ENCODE peak calls at places on chromosomes 13 and 19, in five cellular contexts. U is endodermal cell, O is astrocyte of the spinal cord, K is ascending aorta, S is neural crest cell. W is an unnamed sample.

GRCh38 chr13:110953833-110954532 is 39.1 kb upstream of the ANKRD10 start:
- DNase-seq in K (no peak), U (no peak), O (no peak), S (no peak), W (peak; percentile 6)

GRCh38 chr13:20182231-20182846 is 10.4 kb downstream of the GJB2 start:
- DNase-seq in K (no peak), U (peak; percentile 82), S (peak; percentile 37), O (peak; percentile 72), W (peak; percentile 79)

GRCh38 chr19:15358918-15359317 is 20.7 kb downstream of the AKAP8 start:
- DNase-seq in O (no peak), U (no peak), K (no peak), S (no peak), W (no peak)

GRCh38 chr13:80716610-80717081 is 375.7 kb upstream of the SPRY2 start:
- DNase-seq in K (no peak), O (peak; percentile 37), U (no peak), S (no peak), W (no peak)

GRCh38 chr13:40664100-40665060 is 2.1 kb downstream of the FOXO1 start:
- DNase-seq in S (peak; percentile 34), K (peak; percentile 86), U (peak; percentile 82), O (peak; percentile 42), W (peak; percentile 61)

GRCh38 chr19:3365447-3366103 is 808 bp upstream of the NFIC start:
- DNase-seq in U (no peak), S (no peak), O (peak; percentile 13), K (peak; percentile 90), W (no peak)

GRCh38 chr13:98216135-98216565 is 39.1 kb upstream of the RNF113B start:
- DNase-seq in K (no peak), U (no peak), S (no peak), O (peak; percentile 94), W (no peak)

GRCh38 chr19:16327911-16328823 is 3.5 kb downstream of the KLF2 start:
- DNase-seq in U (no peak), K (peak; percentile 93), O (peak; percentile 38), S (no peak), W (no peak)

GRCh38 chr13:40168425-40169155 is 497.9 kb downstream of the FOXO1 start:
- DNase-seq in S (no peak), U (no peak), K (no peak), O (no peak), W (no peak)

GRCh38 chr13:72453161-72453560 is 274.3 kb downstream of the MZT1 start:
- DNase-seq in S (no peak), K (no peak), U (no peak), O (no peak), W (no peak)

GRCh38 chr13:91141619-91142061 is 205.8 kb upstream of the MIR17HG start:
- DNase-seq in U (no peak), O (no peak), K (no peak), S (no peak), W (no peak)

GRCh38 chr13:112442483-112443090 is 66.4 kb downstream of the SPACA7 start:
- DNase-seq in O (no peak), K (no peak), U (peak; percentile 36), S (no peak), W (no peak)

GRCh38 chr13:76853481-76853880 is 32.7 kb downstream of the KCTD12 start:
- DNase-seq in U (no peak), S (no peak), K (no peak), O (no peak), W (no peak)

GRCh38 chr19:5961969-5962945 is 15.7 kb downstream of the RANBP3 start:
- DNase-seq in S (no peak), U (no peak), O (peak; percentile 70), K (no peak), W (no peak)

GRCh38 chr19:50772408-50773311 is 2.4 kb downstream of the GPR32 start:
- DNase-seq in S (no peak), O (no peak), K (no peak), U (no peak), W (peak; percentile 50)

GRCh38 chr13:85995788-85996418 is 196.7 kb upstream of the SLITRK6 start:
- DNase-seq in O (no peak), S (no peak), U (no peak), K (no peak), W (no peak)

GRCh38 chr13:92390217-92390616 is 836.4 kb upstream of the GPC6 start:
- DNase-seq in K (no peak), O (no peak), S (no peak), U (no peak), W (no peak)

DNA sequence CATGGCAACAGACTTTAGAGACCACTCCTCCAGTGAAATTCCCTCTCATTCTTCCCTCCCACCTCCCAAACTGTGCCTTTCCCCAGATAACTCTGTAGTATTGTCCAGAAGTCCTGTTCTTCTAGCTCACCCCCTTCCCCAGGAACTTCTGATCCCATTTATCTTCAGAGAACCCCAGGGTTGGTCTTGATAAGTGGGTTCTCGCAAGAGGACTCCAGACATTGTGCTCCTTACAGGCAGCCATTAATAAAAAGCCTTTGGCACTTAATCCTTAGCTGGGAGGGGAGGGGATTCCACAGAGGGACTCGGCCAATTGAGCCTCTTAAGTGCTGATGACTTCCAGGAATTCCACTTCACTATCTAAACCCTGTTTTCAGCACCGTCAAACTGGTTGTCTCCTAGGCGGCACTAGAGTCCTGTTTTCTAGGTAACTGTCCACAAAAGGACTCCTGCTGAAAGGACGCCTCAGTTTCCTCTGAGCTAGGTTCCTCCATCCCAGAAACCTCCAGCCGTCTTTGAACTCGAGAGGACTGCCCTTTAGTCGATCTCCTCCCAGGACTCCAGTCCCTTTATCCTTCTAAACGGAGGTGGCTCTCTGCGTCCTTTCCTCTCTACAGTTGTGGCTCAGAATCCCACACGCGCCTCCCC is 2.0 kb downstream of the LTBP4 start:
- DNase-seq in K (no peak), U (no peak), S (no peak), O (no peak), W (no peak)
- TF ChIP-seq CTCF in K (no peak), U (no peak), S (no peak), O (no peak), W (no peak)

DNA sequence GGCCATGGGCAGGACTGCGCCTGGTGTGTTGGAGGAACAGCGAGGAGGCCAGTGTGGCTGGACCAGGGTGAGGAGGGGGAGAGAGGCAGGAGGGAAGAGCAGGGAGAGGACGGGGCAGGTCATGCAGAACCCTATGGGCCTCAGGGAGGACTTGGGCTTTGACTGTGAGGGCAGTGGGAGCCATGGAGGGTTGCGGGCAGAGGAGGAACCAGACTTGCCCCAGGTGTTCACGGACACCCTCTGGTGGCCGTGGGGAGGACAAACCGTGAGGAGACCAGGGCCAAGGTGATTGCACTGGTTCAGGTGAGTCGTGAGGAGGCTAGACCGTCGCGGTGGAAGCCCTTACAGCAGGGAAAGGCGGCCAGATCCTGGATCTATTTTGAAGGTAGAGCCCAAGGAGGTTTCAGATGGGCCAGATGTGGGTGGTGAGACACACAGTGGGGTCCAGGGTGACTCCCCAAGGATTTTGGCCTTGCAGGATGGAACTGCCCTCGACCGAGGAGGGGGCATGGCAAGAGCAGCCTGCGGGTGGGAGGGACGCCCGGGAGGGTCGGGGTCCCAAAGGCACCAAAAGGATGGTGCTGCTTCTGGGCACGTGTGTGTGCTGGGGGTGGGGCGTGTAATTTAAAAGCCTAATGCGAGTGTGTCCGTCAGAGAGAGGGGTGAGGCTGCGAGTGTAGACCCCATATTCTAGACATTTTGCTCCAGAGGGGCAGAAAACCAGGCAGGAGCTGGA is 2.7 kb upstream of the REXO1 start:
- DNase-seq in O (no peak), S (no peak), U (peak; percentile 66), K (no peak), W (no peak)
- TF ChIP-seq CTCF in O (no peak), S (no peak), U (peak; percentile 66), K (no peak), W (peak; percentile 0)

DNA sequence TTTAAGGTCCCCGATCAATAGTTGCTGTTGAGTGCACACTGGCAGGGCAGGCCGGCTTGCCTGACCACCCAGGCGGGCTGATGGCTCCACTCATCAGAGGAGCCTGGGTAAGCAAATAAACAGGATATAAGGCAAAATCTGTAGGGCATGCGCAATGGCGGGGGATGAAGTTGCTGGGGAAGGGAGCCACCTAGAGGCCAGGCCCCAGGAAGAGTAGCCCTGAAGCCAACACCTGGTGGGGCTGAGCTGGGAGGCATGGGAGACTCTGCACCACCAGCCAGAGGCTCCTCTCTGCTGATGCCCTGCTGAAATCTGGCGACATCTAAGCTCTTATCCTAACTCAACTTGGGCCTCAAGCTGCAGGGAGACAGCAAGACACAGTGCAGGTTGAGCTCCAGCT is 324.3 kb downstream of the ZNF536 start:
- DNase-seq in S (peak; percentile 38), U (peak; percentile 95), K (no peak), O (no peak), W (no peak)
- TF ChIP-seq CTCF in S (peak; percentile 57), U (peak; percentile 90), K (no peak), O (peak; percentile 40), W (no peak)

GRCh38 chr13:60332682-60333081 is 64.3 kb upstream of the TDRD3 start:
- DNase-seq in S (no peak), K (no peak), O (no peak), U (no peak), W (no peak)

GRCh38 chr13:60331249-60332012 is 65.6 kb upstream of the TDRD3 start:
- DNase-seq in O (no peak), K (no peak), S (no peak), U (peak; percentile 87), W (no peak)

GRCh38 chr13:60338754-60339153 is 58.3 kb upstream of the TDRD3 start:
- DNase-seq in K (no peak), O (no peak), S (no peak), U (no peak), W (no peak)

GRCh38 chr13:60334310-60334709 is 62.7 kb upstream of the TDRD3 start:
- DNase-seq in O (no peak), K (no peak), U (no peak), S (no peak), W (no peak)

DNA sequence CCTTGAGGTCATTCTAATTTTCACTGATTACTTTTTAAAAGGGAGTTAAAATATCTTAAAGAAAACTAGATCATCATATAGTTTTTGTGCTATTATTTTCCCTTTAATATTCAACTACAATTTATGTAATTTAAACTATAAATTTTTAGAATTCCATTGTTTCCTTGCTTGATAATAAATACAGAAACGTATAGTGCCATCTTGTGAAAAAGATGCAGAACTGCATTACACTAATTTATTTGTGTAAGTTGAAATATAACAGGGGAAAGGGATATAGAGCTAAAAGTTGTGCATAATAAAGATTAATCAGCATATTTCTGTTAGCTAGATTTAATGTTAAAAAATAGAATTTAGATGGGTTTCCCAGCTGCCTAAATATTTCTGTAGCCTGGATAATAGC is 61.5 kb upstream of the TDRD3 start:
- DNase-seq in K (no peak), O (peak; percentile 39), U (no peak), S (no peak), W (no peak)
- TF ChIP-seq CTCF in K (peak; percentile 47), O (peak; percentile 40), U (peak; percentile 83), S (peak; percentile 84), W (peak; percentile 53)

GRCh38 chr19:42655748-42656147 is 61.0 kb upstream of the CEACAM8 start:
- DNase-seq in U (no peak), O (no peak), K (no peak), S (no peak), W (no peak)
- TF ChIP-seq CTCF in U (no peak), O (no peak), K (no peak), S (no peak), W (no peak)

GRCh38 chr13:95261956-95262355 is 39.3 kb downstream of the ABCC4 start:
- DNase-seq in K (no peak), O (no peak), S (no peak), U (no peak), W (no peak)
- TF ChIP-seq CTCF in K (no peak), O (no peak), S (no peak), U (no peak), W (no peak)

W was measured in GM10248.